ENCODE peak calls at places on chromosomes 11 and 22, in five cellular contexts. One of them, this sample, is unnamed.

GRCh38 chr11:106424111-106424510 is 346.6 kb downstream of the AASDHPPT start:
- DNase-seq in naive thymus-derived CD4-positive, alpha-beta T cell: no peak
- DNase-seq in NCI-H1436: no peak
- DNase-seq in LoVo: peak
- DNase-seq in glomerular endothelial cell: peak
- DNase-seq in this sample: no peak

GRCh38 chr11:46738887-46739286 is 19.9 kb downstream of the F2 start:
- DNase-seq in naive thymus-derived CD4-positive, alpha-beta T cell: no peak
- DNase-seq in NCI-H1436: no peak
- DNase-seq in LoVo: no peak
- DNase-seq in glomerular endothelial cell: no peak
- DNase-seq in this sample: no peak

GRCh38 chr22:43946391-43946680 is 8.9 kb upstream of the SAMM50 start:
- DNase-seq in naive thymus-derived CD4-positive, alpha-beta T cell: no peak
- DNase-seq in NCI-H1436: no peak
- DNase-seq in LoVo: no peak
- DNase-seq in glomerular endothelial cell: no peak
- DNase-seq in this sample: no peak

GRCh38 chr22:49975543-49976389 is 15.2 kb downstream of the PIM3 start:
- DNase-seq in naive thymus-derived CD4-positive, alpha-beta T cell: no peak
- DNase-seq in NCI-H1436: no peak
- DNase-seq in LoVo: no peak
- DNase-seq in glomerular endothelial cell: no peak
- DNase-seq in this sample: peak

GRCh38 chr11:76782526-76783293 is 446 bp upstream of the TSKU start:
- DNase-seq in naive thymus-derived CD4-positive, alpha-beta T cell: peak
- DNase-seq in NCI-H1436: peak
- DNase-seq in LoVo: peak
- DNase-seq in glomerular endothelial cell: no peak
- DNase-seq in this sample: peak

GRCh38 chr11:61671527-61671926 is 8.7 kb upstream of the DAGLA start:
- DNase-seq in naive thymus-derived CD4-positive, alpha-beta T cell: no peak
- DNase-seq in NCI-H1436: no peak
- DNase-seq in LoVo: peak
- DNase-seq in glomerular endothelial cell: no peak
- DNase-seq in this sample: no peak

GRCh38 chr22:40463017-40463631 is 92.7 kb downstream of the SGSM3 start:
- DNase-seq in naive thymus-derived CD4-positive, alpha-beta T cell: peak
- DNase-seq in NCI-H1436: no peak
- DNase-seq in LoVo: no peak
- DNase-seq in glomerular endothelial cell: no peak
- DNase-seq in this sample: peak

GRCh38 chr11:130020323-130020722 is 17.7 kb upstream of the PRDM10 start:
- DNase-seq in naive thymus-derived CD4-positive, alpha-beta T cell: no peak
- DNase-seq in NCI-H1436: no peak
- DNase-seq in LoVo: no peak
- DNase-seq in glomerular endothelial cell: no peak
- DNase-seq in this sample: no peak

GRCh38 chr11:91495837-91496236 is 728.8 kb upstream of the FAT3 start:
- DNase-seq in naive thymus-derived CD4-positive, alpha-beta T cell: no peak
- DNase-seq in NCI-H1436: no peak
- DNase-seq in LoVo: no peak
- DNase-seq in glomerular endothelial cell: no peak
- DNase-seq in this sample: no peak

GRCh38 chr11:657691-658126 is 20.6 kb downstream of the DRD4 start:
- DNase-seq in naive thymus-derived CD4-positive, alpha-beta T cell: no peak
- DNase-seq in NCI-H1436: no peak
- DNase-seq in LoVo: no peak
- DNase-seq in glomerular endothelial cell: no peak
- DNase-seq in this sample: no peak

This sample was measured in GM10248.